ENCODE peak calls at places on chromosomes 12 and 14, in eight cellular contexts. One of them, this sample, is unnamed.

GRCh38 chr12:28222081-28222700 is 31.9 kb downstream of the CCDC91 start:
- DNase-seq in GM23248: no peak
- DNase-seq in heart left ventricle: peak; percentile 38
- DNase-seq in naive thymus-derived CD4-positive, alpha-beta T cell: peak; percentile 60
- DNase-seq in cardiac muscle cell: no peak
- DNase-seq in IMR-90: no peak
- DNase-seq in esophagus squamous epithelium: no peak
- DNase-seq in pancreas: no peak
- DNase-seq in this sample: peak; percentile 11

GRCh38 chr14:54329082-54329695 is 67.6 kb upstream of the CDKN3 start:
- DNase-seq in GM23248: peak; percentile 69
- DNase-seq in heart left ventricle: no peak
- DNase-seq in naive thymus-derived CD4-positive, alpha-beta T cell: no peak
- DNase-seq in cardiac muscle cell: peak; percentile 79
- DNase-seq in IMR-90: peak; percentile 61
- DNase-seq in esophagus squamous epithelium: no peak
- DNase-seq in pancreas: peak; percentile 10
- DNase-seq in this sample: no peak

GRCh38 chr12:53751336-53752191 is at the start of gene CISTR:
- DNase-seq in GM23248: peak; percentile 35
- DNase-seq in heart left ventricle: no peak
- DNase-seq in naive thymus-derived CD4-positive, alpha-beta T cell: no peak
- DNase-seq in cardiac muscle cell: peak; percentile 44
- DNase-seq in IMR-90: no peak
- DNase-seq in esophagus squamous epithelium: no peak
- DNase-seq in pancreas: peak; percentile 27
- DNase-seq in this sample: no peak

GRCh38 chr12:95601626-95602025 is 50.4 kb upstream of the USP44 start:
- DNase-seq in GM23248: peak; percentile 74
- DNase-seq in heart left ventricle: no peak
- DNase-seq in naive thymus-derived CD4-positive, alpha-beta T cell: no peak
- DNase-seq in cardiac muscle cell: no peak
- DNase-seq in IMR-90: peak; percentile 94
- DNase-seq in esophagus squamous epithelium: no peak
- DNase-seq in pancreas: no peak
- DNase-seq in this sample: no peak

GRCh38 chr12:62252576-62252975 is 7.6 kb upstream of the USP15 start:
- DNase-seq in GM23248: no peak
- DNase-seq in heart left ventricle: no peak
- DNase-seq in naive thymus-derived CD4-positive, alpha-beta T cell: no peak
- DNase-seq in cardiac muscle cell: no peak
- DNase-seq in IMR-90: peak; percentile 54
- DNase-seq in esophagus squamous epithelium: no peak
- DNase-seq in pancreas: no peak
- DNase-seq in this sample: no peak

GRCh38 chr14:94671870-94672444 is 59.8 kb downstream of the SERPINA3 start:
- DNase-seq in GM23248: no peak
- DNase-seq in heart left ventricle: no peak
- DNase-seq in naive thymus-derived CD4-positive, alpha-beta T cell: no peak
- DNase-seq in cardiac muscle cell: peak; percentile 77
- DNase-seq in IMR-90: no peak
- DNase-seq in esophagus squamous epithelium: no peak
- DNase-seq in pancreas: no peak
- DNase-seq in this sample: no peak

GRCh38 chr12:116697305-116698130 is 40.4 kb downstream of the SPRING1 start:
- DNase-seq in GM23248: peak; percentile 23
- DNase-seq in heart left ventricle: no peak
- DNase-seq in naive thymus-derived CD4-positive, alpha-beta T cell: no peak
- DNase-seq in cardiac muscle cell: peak; percentile 80
- DNase-seq in IMR-90: no peak
- DNase-seq in esophagus squamous epithelium: no peak
- DNase-seq in pancreas: peak; percentile 58
- DNase-seq in this sample: no peak

GRCh38 chr14:22846811-22847307 is 10.5 kb downstream of the MMP14 start:
- DNase-seq in GM23248: no peak
- DNase-seq in heart left ventricle: no peak
- DNase-seq in naive thymus-derived CD4-positive, alpha-beta T cell: no peak
- DNase-seq in cardiac muscle cell: no peak
- DNase-seq in IMR-90: no peak
- DNase-seq in esophagus squamous epithelium: no peak
- DNase-seq in pancreas: no peak
- DNase-seq in this sample: no peak

GRCh38 chr12:52720487-52720886 is 17.2 kb upstream of the KRT77 start:
- DNase-seq in GM23248: peak; percentile 48
- DNase-seq in heart left ventricle: no peak
- DNase-seq in naive thymus-derived CD4-positive, alpha-beta T cell: no peak
- DNase-seq in cardiac muscle cell: no peak
- DNase-seq in IMR-90: peak; percentile 38
- DNase-seq in esophagus squamous epithelium: no peak
- DNase-seq in pancreas: no peak
- DNase-seq in this sample: no peak

GRCh38 chr12:108832730-108833354 is 24.5 kb downstream of the SSH1 start:
- DNase-seq in GM23248: peak; percentile 95
- DNase-seq in heart left ventricle: no peak
- DNase-seq in naive thymus-derived CD4-positive, alpha-beta T cell: no peak
- DNase-seq in cardiac muscle cell: peak; percentile 39
- DNase-seq in IMR-90: peak; percentile 91
- DNase-seq in esophagus squamous epithelium: no peak
- DNase-seq in pancreas: no peak
- DNase-seq in this sample: no peak

GRCh38 chr14:38016497-38016896 is 191.2 kb upstream of the SSTR1 start:
- DNase-seq in GM23248: peak; percentile 13
- DNase-seq in heart left ventricle: no peak
- DNase-seq in naive thymus-derived CD4-positive, alpha-beta T cell: no peak
- DNase-seq in cardiac muscle cell: no peak
- DNase-seq in IMR-90: no peak
- DNase-seq in esophagus squamous epithelium: no peak
- DNase-seq in pancreas: no peak
- DNase-seq in this sample: no peak

GRCh38 chr12:2250797-2251196 is 198.0 kb downstream of the CACNA1C start:
- DNase-seq in GM23248: peak; percentile 86
- DNase-seq in heart left ventricle: no peak
- DNase-seq in naive thymus-derived CD4-positive, alpha-beta T cell: no peak
- DNase-seq in cardiac muscle cell: no peak
- DNase-seq in IMR-90: no peak
- DNase-seq in esophagus squamous epithelium: no peak
- DNase-seq in pancreas: no peak
- DNase-seq in this sample: no peak

GRCh38 chr14:97442363-97442762 is 645.2 kb downstream of the VRK1 start:
- DNase-seq in GM23248: no peak
- DNase-seq in heart left ventricle: no peak
- DNase-seq in naive thymus-derived CD4-positive, alpha-beta T cell: no peak
- DNase-seq in cardiac muscle cell: no peak
- DNase-seq in IMR-90: no peak
- DNase-seq in esophagus squamous epithelium: no peak
- DNase-seq in pancreas: no peak
- DNase-seq in this sample: peak; percentile 25

GRCh38 chr14:97443412-97443811 is 646.2 kb downstream of the VRK1 start:
- DNase-seq in GM23248: no peak
- DNase-seq in heart left ventricle: no peak
- DNase-seq in naive thymus-derived CD4-positive, alpha-beta T cell: no peak
- DNase-seq in cardiac muscle cell: no peak
- DNase-seq in IMR-90: no peak
- DNase-seq in esophagus squamous epithelium: no peak
- DNase-seq in pancreas: no peak
- DNase-seq in this sample: no peak

GRCh38 chr14:97446087-97446486 is 648.9 kb downstream of the VRK1 start:
- DNase-seq in GM23248: no peak
- DNase-seq in heart left ventricle: no peak
- DNase-seq in naive thymus-derived CD4-positive, alpha-beta T cell: no peak
- DNase-seq in cardiac muscle cell: no peak
- DNase-seq in IMR-90: no peak
- DNase-seq in esophagus squamous epithelium: no peak
- DNase-seq in pancreas: no peak
- DNase-seq in this sample: no peak

GRCh38 chr14:97444248-97444647 is 647.1 kb downstream of the VRK1 start:
- DNase-seq in GM23248: no peak
- DNase-seq in heart left ventricle: no peak
- DNase-seq in naive thymus-derived CD4-positive, alpha-beta T cell: no peak
- DNase-seq in cardiac muscle cell: no peak
- DNase-seq in IMR-90: no peak
- DNase-seq in esophagus squamous epithelium: no peak
- DNase-seq in pancreas: no peak
- DNase-seq in this sample: no peak

GRCh38 chr14:97445367-97445766 is 648.2 kb downstream of the VRK1 start:
- DNase-seq in GM23248: no peak
- DNase-seq in heart left ventricle: no peak
- DNase-seq in naive thymus-derived CD4-positive, alpha-beta T cell: no peak
- DNase-seq in cardiac muscle cell: no peak
- DNase-seq in IMR-90: no peak
- DNase-seq in esophagus squamous epithelium: no peak
- DNase-seq in pancreas: no peak
- DNase-seq in this sample: no peak
- H3K27ac ChIP-seq in GM23248: no peak overlapping the region
- H3K27ac ChIP-seq in heart left ventricle: no peak overlapping the region
- H3K27ac ChIP-seq in naive thymus-derived CD4-positive, alpha-beta T cell: no peak overlapping the region
- H3K27ac ChIP-seq in cardiac muscle cell: no peak overlapping the region
- H3K27ac ChIP-seq in IMR-90: no peak overlapping the region
- H3K27ac ChIP-seq in esophagus squamous epithelium: no peak overlapping the region
- H3K27ac ChIP-seq in pancreas: no peak overlapping the region
- H3K27ac ChIP-seq in this sample: no peak overlapping the region

DNA sequence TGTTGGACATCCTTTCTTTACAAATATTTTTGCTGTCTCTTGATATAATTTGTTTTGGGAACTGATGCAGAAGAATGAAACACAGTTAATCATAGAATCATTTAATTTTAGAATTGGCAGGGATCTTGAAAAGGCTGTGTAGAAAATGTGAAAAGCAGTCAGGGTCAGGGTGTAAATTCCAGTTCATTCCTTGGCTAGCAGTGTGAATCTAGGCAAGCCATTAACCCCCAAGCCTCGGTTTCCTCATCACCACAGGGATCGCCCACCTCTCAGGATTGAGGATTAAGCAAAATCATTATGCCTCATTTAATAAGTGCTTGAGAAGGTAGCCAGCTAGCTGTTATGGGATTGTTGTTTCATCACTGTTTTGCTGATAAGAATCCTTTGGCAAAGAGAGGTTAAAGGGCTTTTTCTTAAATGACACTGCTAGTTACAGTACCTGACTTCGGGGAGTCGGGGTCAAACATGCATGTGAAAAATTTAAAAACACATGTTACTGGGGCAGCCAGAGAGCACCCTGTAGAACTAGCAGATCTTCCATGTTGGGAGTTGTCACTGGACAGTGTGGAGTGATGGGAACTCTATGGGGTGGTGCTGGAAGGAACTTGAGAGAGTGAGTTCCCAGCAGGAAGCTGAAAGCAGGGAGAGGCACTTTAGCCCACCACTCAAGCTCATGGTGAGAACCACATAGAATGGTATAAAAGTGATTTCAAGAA is 10.7 kb downstream of the TNFRSF1A start:
- DNase-seq in GM23248: no peak
- DNase-seq in heart left ventricle: no peak
- DNase-seq in naive thymus-derived CD4-positive, alpha-beta T cell: no peak
- DNase-seq in cardiac muscle cell: no peak
- DNase-seq in IMR-90: no peak
- DNase-seq in esophagus squamous epithelium: no peak
- DNase-seq in pancreas: no peak
- DNase-seq in this sample: no peak
- H3K36me3 ChIP-seq in GM23248: peaks cover 60% of the 10 kb centered on the region
- H3K36me3 ChIP-seq in heart left ventricle: no peaks in the 10 kb centered on the region
- H3K36me3 ChIP-seq in naive thymus-derived CD4-positive, alpha-beta T cell: peaks cover 71% of the 10 kb centered on the region
- H3K36me3 ChIP-seq in cardiac muscle cell: peaks cover 19% of the 10 kb centered on the region
- H3K36me3 ChIP-seq in IMR-90: peaks cover 77% of the 10 kb centered on the region
- H3K36me3 ChIP-seq in esophagus squamous epithelium: peaks cover 52% of the 10 kb centered on the region
- H3K36me3 ChIP-seq in pancreas: peaks cover 39% of the 10 kb centered on the region
- H3K36me3 ChIP-seq in this sample: peaks cover 58% of the 10 kb centered on the region

GRCh38 chr12:111838353-111838752 is 3.7 kb upstream of the MAPKAPK5 start:
- DNase-seq in GM23248: no peak
- DNase-seq in heart left ventricle: no peak
- DNase-seq in naive thymus-derived CD4-positive, alpha-beta T cell: no peak
- DNase-seq in cardiac muscle cell: no peak
- DNase-seq in IMR-90: no peak
- DNase-seq in esophagus squamous epithelium: no peak
- DNase-seq in pancreas: no peak
- DNase-seq in this sample: no peak

GRCh38 chr12:111841236-111841749 is 735 bp upstream of the MAPKAPK5 start:
- DNase-seq in GM23248: peak; percentile 33
- DNase-seq in heart left ventricle: no peak
- DNase-seq in naive thymus-derived CD4-positive, alpha-beta T cell: no peak
- DNase-seq in cardiac muscle cell: no peak
- DNase-seq in IMR-90: no peak
- DNase-seq in esophagus squamous epithelium: no peak
- DNase-seq in pancreas: no peak
- DNase-seq in this sample: no peak

GRCh38 chr12:111842556-111843396 is 748 bp downstream of the MAPKAPK5 start:
- DNase-seq in GM23248: peak; percentile 63
- DNase-seq in heart left ventricle: no peak
- DNase-seq in naive thymus-derived CD4-positive, alpha-beta T cell: no peak
- DNase-seq in cardiac muscle cell: peak; percentile 43
- DNase-seq in IMR-90: no peak
- DNase-seq in esophagus squamous epithelium: no peak
- DNase-seq in pancreas: peak; percentile 8
- DNase-seq in this sample: peak; percentile 31

GRCh38 chr12:111841750-111842555 is at the start of gene MAPKAPK5:
- DNase-seq in GM23248: peak; percentile 96
- DNase-seq in heart left ventricle: peak; percentile 97
- DNase-seq in naive thymus-derived CD4-positive, alpha-beta T cell: peak; percentile 98
- DNase-seq in cardiac muscle cell: peak; percentile 96
- DNase-seq in IMR-90: peak; percentile 95
- DNase-seq in esophagus squamous epithelium: peak; percentile 58
- DNase-seq in pancreas: peak; percentile 91
- DNase-seq in this sample: peak; percentile 97

DNA sequence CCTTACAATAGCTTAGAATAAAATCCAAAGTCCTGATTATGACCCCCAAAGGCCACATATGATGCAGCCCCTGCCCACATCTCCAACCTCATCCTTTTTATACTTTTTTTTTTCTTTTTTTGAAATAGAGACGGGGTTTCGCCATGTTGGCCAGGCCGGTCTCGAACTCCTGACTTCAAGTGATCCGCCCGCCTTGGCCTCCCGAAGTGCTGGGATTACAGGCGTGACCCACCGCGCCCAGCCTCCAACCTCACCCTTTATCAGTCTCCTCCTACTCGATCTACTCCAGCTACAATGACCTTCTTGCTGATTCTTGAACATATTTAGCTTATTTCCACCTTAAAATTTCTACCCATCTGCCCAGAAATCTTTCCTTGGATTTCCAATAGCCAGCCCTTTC is 1.2 kb upstream of the MAPKAPK5 start:
- DNase-seq in GM23248: peak; percentile 20
- DNase-seq in heart left ventricle: no peak
- DNase-seq in naive thymus-derived CD4-positive, alpha-beta T cell: no peak
- DNase-seq in cardiac muscle cell: no peak
- DNase-seq in IMR-90: no peak
- DNase-seq in esophagus squamous epithelium: no peak
- DNase-seq in pancreas: no peak
- DNase-seq in this sample: no peak
- H3K27ac ChIP-seq in GM23248: peak overlapping the region; percentile 91
- H3K27ac ChIP-seq in heart left ventricle: no peak overlapping the region
- H3K27ac ChIP-seq in naive thymus-derived CD4-positive, alpha-beta T cell: peak overlapping the region; percentile 89
- H3K27ac ChIP-seq in cardiac muscle cell: no peak overlapping the region
- H3K27ac ChIP-seq in IMR-90: no peak overlapping the region
- H3K27ac ChIP-seq in esophagus squamous epithelium: peak overlapping the region; percentile 91
- H3K27ac ChIP-seq in pancreas: no peak overlapping the region
- H3K27ac ChIP-seq in this sample: peak overlapping the region; percentile 91

DNA sequence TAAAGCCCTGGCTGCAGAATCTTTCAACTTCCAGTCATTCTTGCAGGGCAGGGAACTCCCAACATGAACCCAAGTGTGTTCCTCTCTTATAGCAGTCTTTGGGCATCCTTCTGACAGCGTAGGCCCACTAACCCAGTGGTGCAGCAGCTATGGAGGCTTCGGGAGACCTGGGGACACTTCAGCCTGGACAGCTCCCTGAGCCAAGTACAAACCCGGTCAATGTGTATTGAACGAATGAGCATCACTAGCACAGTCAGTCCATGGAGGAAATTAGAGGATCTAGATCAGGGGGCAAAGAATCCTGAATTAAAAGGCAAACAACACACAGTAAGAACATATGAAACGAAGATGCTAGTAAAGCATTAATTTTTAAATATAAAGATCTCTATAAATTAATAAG is 41.8 kb downstream of the KIAA0586 start:
- DNase-seq in GM23248: no peak
- DNase-seq in heart left ventricle: no peak
- DNase-seq in naive thymus-derived CD4-positive, alpha-beta T cell: no peak
- DNase-seq in cardiac muscle cell: no peak
- DNase-seq in IMR-90: no peak
- DNase-seq in esophagus squamous epithelium: no peak
- DNase-seq in pancreas: no peak
- DNase-seq in this sample: no peak
- H3K36me3 ChIP-seq in GM23248: peaks cover 8% of the 10 kb centered on the region
- H3K36me3 ChIP-seq in heart left ventricle: no peaks in the 10 kb centered on the region
- H3K36me3 ChIP-seq in naive thymus-derived CD4-positive, alpha-beta T cell: peaks cover 43% of the 10 kb centered on the region
- H3K36me3 ChIP-seq in cardiac muscle cell: peaks cover 18% of the 10 kb centered on the region
- H3K36me3 ChIP-seq in IMR-90: peaks cover 8% of the 10 kb centered on the region
- H3K36me3 ChIP-seq in esophagus squamous epithelium: peaks cover 5% of the 10 kb centered on the region
- H3K36me3 ChIP-seq in pancreas: peaks cover 5% of the 10 kb centered on the region
- H3K36me3 ChIP-seq in this sample: peaks cover 56% of the 10 kb centered on the region